ENCODE peak calls at places on chromosomes 4 and X, in four cellular contexts. J is right cardiac atrium, R is hepatocyte, H is tibial nerve. W is an unnamed sample.

GRCh38 chr4:124478518-124478917 is 234.0 kb downstream of the ANKRD50 start:
- DNase-seq in J (no peak), R (no peak), H (no peak), W (no peak)

GRCh38 chr4:182297659-182298058 is 54.5 kb downstream of the TENM3 start:
- DNase-seq in J (no peak), R (no peak), H (no peak), W (no peak)

GRCh38 chr4:144808034-144808433 is 162.1 kb downstream of the HHIP start:
- DNase-seq in J (no peak), R (no peak), H (no peak), W (no peak)

GRCh38 chrX:53284684-53285447 is 3.5 kb upstream of the IQSEC2 start:
- DNase-seq in J (peak; percentile 61), R (peak; percentile 64), H (peak; percentile 38), W (peak; percentile 54)

GRCh38 chr4:80183196-80184052 is 13.9 kb upstream of the PRDM8 start:
- DNase-seq in J (peak; percentile 39), R (no peak), H (no peak), W (peak; percentile 17)

GRCh38 chr4:22268350-22269025 is 247.4 kb downstream of the ADGRA3 start:
- DNase-seq in J (no peak), R (peak; percentile 39), H (no peak), W (no peak)

GRCh38 chr4:150337709-150338108 is 244.2 kb upstream of the MAB21L2 start:
- DNase-seq in J (no peak), R (no peak), H (no peak), W (no peak)

GRCh38 chr4:83339573-83339972 is 4.9 kb upstream of the HPSE start:
- DNase-seq in J (no peak), R (no peak), H (no peak), W (no peak)

DNA sequence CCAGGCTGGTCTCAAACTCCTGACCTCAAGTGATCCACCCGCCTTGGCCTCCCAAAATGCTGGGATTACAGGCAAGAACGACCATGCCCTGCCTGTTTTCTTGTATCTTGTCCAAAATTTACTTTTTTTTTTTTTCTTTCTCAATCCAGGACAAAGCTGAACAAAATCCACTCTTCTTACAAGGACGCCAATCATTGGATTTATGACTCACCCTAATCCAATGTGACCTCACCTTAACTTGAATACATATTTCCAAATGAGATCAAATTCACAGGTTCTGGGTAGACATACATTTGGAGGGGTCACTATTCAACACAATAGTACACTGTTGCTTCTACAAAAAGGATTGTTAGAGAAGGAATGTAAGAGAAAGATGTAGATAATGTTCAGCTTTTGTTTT is 18.0 kb upstream of the TSR2 start:
- DNase-seq in J (no peak), R (no peak), H (no peak), W (no peak)
- H3K27me3 ChIP-seq in J (no peaks in the 10 kb centered on the region), R (no peaks in the 10 kb centered on the region), H (no peaks in the 10 kb centered on the region), W (no peaks in the 10 kb centered on the region)

DNA sequence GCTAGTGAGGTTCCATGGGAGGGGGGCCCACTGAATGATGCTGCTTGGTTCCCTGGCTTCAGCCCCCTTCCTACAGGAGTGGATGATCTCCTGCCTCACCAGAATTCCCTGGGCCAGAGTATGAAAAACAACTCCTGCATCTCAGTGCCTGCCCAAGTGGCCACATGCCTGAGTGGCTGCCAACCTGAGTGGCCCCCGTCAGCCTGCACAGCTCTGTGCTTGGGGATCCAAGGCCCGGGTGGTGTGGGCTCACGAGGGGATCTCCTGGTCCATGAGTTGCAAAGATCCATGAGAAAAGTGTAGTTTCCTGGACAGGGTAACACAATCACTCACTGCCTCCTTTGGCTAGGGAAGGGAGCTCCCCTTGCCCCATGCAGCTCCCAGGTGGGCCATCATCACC is 17.1 kb downstream of the STPG2 start:
- DNase-seq in J (no peak), R (no peak), H (no peak), W (no peak)
- H3K27ac ChIP-seq in J (no peak overlapping the region), R (no peak overlapping the region), H (no peak overlapping the region), W (no peak overlapping the region)

DNA sequence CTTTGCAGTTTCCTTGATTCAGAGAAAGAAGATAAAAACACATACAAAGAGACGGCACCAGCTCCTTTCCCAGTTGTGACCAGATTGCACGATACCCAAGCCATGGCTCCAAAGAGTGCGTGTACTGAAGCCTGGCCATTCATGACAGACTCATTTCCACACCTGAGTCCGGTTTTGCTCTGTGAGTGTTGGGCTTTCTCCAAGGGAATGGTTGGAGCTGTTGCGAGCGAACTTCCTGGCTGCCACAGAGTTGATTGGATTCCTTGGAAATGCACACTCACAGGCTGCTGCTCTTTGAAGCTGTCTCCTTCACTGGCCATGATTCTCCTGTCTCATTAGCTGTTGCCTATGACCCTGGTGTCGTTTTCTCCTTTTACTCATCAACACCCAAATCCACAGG is 44.0 kb upstream of the BBS12 start:
- DNase-seq in J (no peak), R (no peak), H (no peak), W (no peak)
- H3K4me3 ChIP-seq in J (no peak overlapping the region), R (no peak overlapping the region), H (no peak overlapping the region), W (no peak overlapping the region)

GRCh38 chr4:104129243-104129642 is 365.5 kb downstream of the CXXC4 start:
- DNase-seq in J (no peak), R (no peak), H (no peak), W (no peak)
- H3K27me3 ChIP-seq in J (no peaks in the 10 kb centered on the region), R (no peaks in the 10 kb centered on the region), H (no peaks in the 10 kb centered on the region), W (no peaks in the 10 kb centered on the region)

GRCh38 chr4:2755821-2756690 is at the start of gene TNIP2:
- DNase-seq in J (peak; percentile 92), R (peak; percentile 92), H (peak; percentile 71), W (peak; percentile 89)
- H3K27ac ChIP-seq in J (peak within 1 kb of the TSS; percentile 83), R (peak within 1 kb of the TSS; percentile 92), H (peak within 1 kb of the TSS; percentile 87), W (peak within 1 kb of the TSS; percentile 96)

DNA sequence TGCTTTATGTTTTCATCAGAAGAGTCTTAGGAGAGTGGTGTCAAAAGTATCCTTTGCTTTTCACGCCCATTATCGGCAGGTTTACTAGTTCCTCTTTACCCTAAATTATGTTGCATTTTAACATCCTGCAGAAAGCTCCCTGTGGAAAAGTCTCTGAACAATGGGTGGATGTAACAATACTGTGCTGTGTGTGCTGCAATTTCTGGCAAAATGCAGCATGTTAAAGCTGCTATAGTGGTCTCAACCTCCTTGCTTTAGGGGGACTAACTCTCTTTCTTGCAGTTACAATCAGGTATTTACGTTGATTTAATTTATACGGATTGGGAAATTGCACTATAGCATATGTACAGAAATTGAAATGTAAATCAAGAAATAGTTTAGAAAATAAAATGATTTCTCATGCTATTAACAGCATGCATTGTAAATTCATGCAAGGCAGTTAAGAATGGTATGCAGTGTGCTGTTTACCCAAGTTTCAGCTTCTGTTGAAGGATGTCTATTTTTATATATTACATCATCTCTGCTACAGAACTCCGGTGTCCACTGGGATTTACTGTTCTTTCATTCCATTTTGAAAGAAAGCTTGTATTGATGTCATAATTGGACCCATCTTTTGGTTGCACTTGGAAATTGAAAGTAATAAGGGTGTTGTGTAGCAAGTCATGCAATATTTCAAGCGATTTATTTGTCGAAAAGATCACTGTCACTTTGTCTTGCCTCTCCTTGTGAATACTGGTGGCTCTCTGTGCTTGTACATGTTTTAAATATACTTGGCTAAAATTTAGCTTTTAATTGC is 145.7 kb downstream of the RAPGEF2 start:
- DNase-seq in J (no peak), R (peak; percentile 54), H (no peak), W (no peak)
- H3K4me3 ChIP-seq in J (peak overlapping the region; percentile 69), R (no peak overlapping the region), H (no peak overlapping the region), W (peak overlapping the region; percentile 48)